ENCODE peak calls at places on chromosomes 6 and 20, in five cellular contexts. One of them, this sample, is unnamed.

GRCh38 chr6:13591205-13591921 is 17.0 kb downstream of the SIRT5 start:
- DNase-seq in AG10803: no peak
- DNase-seq in HFF-Myc: no peak
- DNase-seq in kidney: no peak
- DNase-seq in glutamatergic neuron: no peak
- DNase-seq in this sample: no peak

GRCh38 chr20:41697861-41698559 is 79.8 kb upstream of the CHD6 start:
- DNase-seq in AG10803: peak
- DNase-seq in glutamatergic neuron: no peak
- DNase-seq in kidney: no peak
- DNase-seq in HFF-Myc: no peak
- DNase-seq in this sample: no peak

GRCh38 chr6:13722880-13723279 is 11.2 kb upstream of the RANBP9 start:
- DNase-seq in AG10803: no peak
- DNase-seq in glutamatergic neuron: no peak
- DNase-seq in HFF-Myc: no peak
- DNase-seq in kidney: no peak
- DNase-seq in this sample: no peak

GRCh38 chr20:61982240-61982950 is 83.3 kb downstream of the TAF4 start:
- DNase-seq in glutamatergic neuron: no peak
- DNase-seq in kidney: no peak
- DNase-seq in AG10803: no peak
- DNase-seq in HFF-Myc: no peak
- DNase-seq in this sample: no peak

GRCh38 chr20:41058007-41058673 is 29.5 kb downstream of the TOP1 start:
- DNase-seq in HFF-Myc: peak
- DNase-seq in AG10803: peak
- DNase-seq in kidney: no peak
- DNase-seq in glutamatergic neuron: no peak
- DNase-seq in this sample: no peak

GRCh38 chr6:43934803-43935602 is 165.0 kb downstream of the VEGFA start:
- DNase-seq in AG10803: no peak
- DNase-seq in glutamatergic neuron: no peak
- DNase-seq in kidney: peak
- DNase-seq in HFF-Myc: no peak
- DNase-seq in this sample: no peak

GRCh38 chr6:16793828-16794412 is 32.7 kb upstream of the ATXN1 start:
- DNase-seq in HFF-Myc: no peak
- DNase-seq in AG10803: no peak
- DNase-seq in kidney: no peak
- DNase-seq in glutamatergic neuron: no peak
- DNase-seq in this sample: no peak

GRCh38 chr20:11063459-11063858 is 389.7 kb upstream of the JAG1 start:
- DNase-seq in kidney: no peak
- DNase-seq in AG10803: no peak
- DNase-seq in HFF-Myc: no peak
- DNase-seq in glutamatergic neuron: no peak
- DNase-seq in this sample: no peak

GRCh38 chr6:133632206-133632605 is 256.7 kb upstream of the TCF21 start:
- DNase-seq in glutamatergic neuron: no peak
- DNase-seq in AG10803: peak
- DNase-seq in kidney: no peak
- DNase-seq in HFF-Myc: no peak
- DNase-seq in this sample: no peak

GRCh38 chr6:77457720-77458349 is 5.5 kb downstream of the HTR1B start:
- DNase-seq in glutamatergic neuron: peak
- DNase-seq in AG10803: peak
- DNase-seq in HFF-Myc: peak
- DNase-seq in kidney: no peak
- DNase-seq in this sample: peak

GRCh38 chr6:209432-210103 is 82.7 kb upstream of the DUSP22 start:
- DNase-seq in AG10803: no peak
- DNase-seq in kidney: no peak
- DNase-seq in HFF-Myc: no peak
- DNase-seq in glutamatergic neuron: no peak
- DNase-seq in this sample: no peak

GRCh38 chr6:41174610-41175009 is 11.7 kb upstream of the TREM2 start:
- DNase-seq in AG10803: no peak
- DNase-seq in glutamatergic neuron: no peak
- DNase-seq in kidney: no peak
- DNase-seq in HFF-Myc: no peak
- DNase-seq in this sample: no peak

GRCh38 chr6:161138545-161139303 is 135.1 kb downstream of the AGPAT4 start:
- DNase-seq in kidney: no peak
- DNase-seq in AG10803: no peak
- DNase-seq in HFF-Myc: no peak
- DNase-seq in glutamatergic neuron: no peak
- DNase-seq in this sample: no peak

GRCh38 chr6:26225848-26226590 is 138.8 kb downstream of the HFE start:
- DNase-seq in kidney: no peak
- DNase-seq in HFF-Myc: no peak
- DNase-seq in AG10803: no peak
- DNase-seq in glutamatergic neuron: no peak
- DNase-seq in this sample: no peak

GRCh38 chr6:139112561-139112960 is 22.3 kb upstream of the HECA start:
- DNase-seq in glutamatergic neuron: no peak
- DNase-seq in HFF-Myc: no peak
- DNase-seq in AG10803: no peak
- DNase-seq in kidney: no peak
- DNase-seq in this sample: no peak

GRCh38 chr20:47318596-47319516 is 37.6 kb downstream of the ZMYND8 start:
- DNase-seq in HFF-Myc: no peak
- DNase-seq in kidney: peak
- DNase-seq in AG10803: peak
- DNase-seq in glutamatergic neuron: peak
- DNase-seq in this sample: peak

GRCh38 chr6:129748212-129748900 is 38.4 kb upstream of the ARHGAP18 start:
- DNase-seq in AG10803: peak
- DNase-seq in glutamatergic neuron: no peak
- DNase-seq in HFF-Myc: no peak
- DNase-seq in kidney: no peak
- DNase-seq in this sample: no peak

GRCh38 chr20:43972692-43973091 is 58.0 kb downstream of the TOX2 start:
- DNase-seq in HFF-Myc: no peak
- DNase-seq in AG10803: no peak
- DNase-seq in glutamatergic neuron: no peak
- DNase-seq in kidney: no peak
- DNase-seq in this sample: no peak

DNA sequence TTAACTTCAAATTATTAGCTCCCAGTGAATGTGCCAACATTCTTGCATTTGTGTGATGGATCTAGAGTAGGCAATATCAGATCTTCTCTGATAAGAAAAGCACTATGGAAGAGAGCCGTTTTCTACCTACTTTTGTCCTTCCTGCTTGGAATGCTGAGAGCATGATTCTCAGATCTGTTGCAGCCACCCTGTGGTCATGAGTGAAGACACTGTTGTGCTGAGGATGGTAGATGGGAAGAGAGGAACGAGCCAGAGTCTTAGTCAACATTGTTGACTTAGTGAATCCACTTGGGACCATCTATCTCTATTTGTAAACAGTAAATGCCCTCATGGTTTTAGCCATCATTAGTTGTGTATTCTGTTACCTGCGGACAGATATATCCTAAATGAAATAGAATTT is 202.6 kb downstream of the CD109 start:
- DNase-seq in HFF-Myc: no peak
- DNase-seq in glutamatergic neuron: no peak
- DNase-seq in AG10803: peak
- DNase-seq in kidney: no peak
- DNase-seq in this sample: no peak
- TF ChIP-seq CTCF in HFF-Myc: no peak
- TF ChIP-seq CTCF in glutamatergic neuron: no peak
- TF ChIP-seq CTCF in AG10803: peak
- TF ChIP-seq CTCF in kidney: no peak
- TF ChIP-seq CTCF in this sample: no peak

GRCh38 chr6:106363401-106364138 is 3.1 kb downstream of the CRYBG1 start:
- DNase-seq in glutamatergic neuron: no peak
- DNase-seq in kidney: no peak
- DNase-seq in AG10803: peak
- DNase-seq in HFF-Myc: no peak
- DNase-seq in this sample: no peak

GRCh38 chr6:106356382-106356781 is 4.1 kb upstream of the CRYBG1 start:
- DNase-seq in glutamatergic neuron: no peak
- DNase-seq in AG10803: peak
- DNase-seq in kidney: no peak
- DNase-seq in HFF-Myc: no peak
- DNase-seq in this sample: no peak

GRCh38 chr6:106360989-106361430 is 493 bp downstream of the CRYBG1 start:
- DNase-seq in AG10803: no peak
- DNase-seq in HFF-Myc: no peak
- DNase-seq in kidney: peak
- DNase-seq in glutamatergic neuron: peak
- DNase-seq in this sample: peak

GRCh38 chr6:106359989-106360409 is 518 bp upstream of the CRYBG1 start:
- DNase-seq in HFF-Myc: no peak
- DNase-seq in glutamatergic neuron: no peak
- DNase-seq in kidney: no peak
- DNase-seq in AG10803: no peak
- DNase-seq in this sample: no peak

DNA sequence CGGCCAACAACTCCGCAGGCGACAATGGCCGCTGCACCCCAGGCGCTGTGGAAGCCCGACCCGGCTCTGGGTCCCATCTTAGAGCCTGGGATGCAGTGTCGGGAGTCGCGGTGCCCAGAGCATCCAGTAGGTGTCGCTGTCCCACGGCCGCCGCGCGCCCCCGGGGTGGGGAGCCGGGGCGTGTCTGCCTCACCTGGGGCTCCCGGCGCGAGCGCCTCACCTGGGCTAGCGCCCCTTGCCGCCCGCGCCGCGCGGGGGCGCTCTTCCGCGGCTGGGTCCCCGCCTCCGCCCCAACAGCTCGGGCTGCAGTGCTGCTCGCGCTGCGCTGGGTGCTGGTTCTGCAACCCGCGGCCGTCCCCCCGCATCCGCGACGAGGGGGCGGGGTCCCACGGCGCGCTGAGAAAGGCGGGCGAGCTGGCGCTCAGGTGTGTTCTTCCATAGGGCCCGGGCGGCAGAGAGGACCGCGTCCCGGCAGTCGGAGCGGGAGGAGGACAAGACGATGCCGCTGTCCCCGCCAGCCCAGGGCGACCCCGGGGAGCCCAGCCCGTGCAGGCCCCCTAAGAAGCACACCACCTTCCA is at the start of gene CRYBG1:
- DNase-seq in kidney: peak
- DNase-seq in HFF-Myc: no peak
- DNase-seq in glutamatergic neuron: peak
- DNase-seq in AG10803: no peak
- DNase-seq in this sample: peak
- TF ChIP-seq CTCF in kidney: peak
- TF ChIP-seq CTCF in HFF-Myc: peak
- TF ChIP-seq CTCF in glutamatergic neuron: peak
- TF ChIP-seq CTCF in AG10803: peak
- TF ChIP-seq CTCF in this sample: peak

GRCh38 chr20:37897008-37897548 is 5.8 kb upstream of the VSTM2L start:
- DNase-seq in AG10803: no peak
- DNase-seq in HFF-Myc: no peak
- DNase-seq in glutamatergic neuron: peak
- DNase-seq in kidney: no peak
- DNase-seq in this sample: peak
- TF ChIP-seq CTCF in AG10803: peak
- TF ChIP-seq CTCF in HFF-Myc: peak
- TF ChIP-seq CTCF in glutamatergic neuron: peak
- TF ChIP-seq CTCF in kidney: no peak
- TF ChIP-seq CTCF in this sample: peak

GRCh38 chr6:48764261-48764660 is 653.3 kb upstream of the PTCHD4 start:
- DNase-seq in HFF-Myc: no peak
- DNase-seq in glutamatergic neuron: no peak
- DNase-seq in kidney: no peak
- DNase-seq in AG10803: no peak
- DNase-seq in this sample: no peak

GRCh38 chr6:48766349-48766748 is 655.4 kb upstream of the PTCHD4 start:
- DNase-seq in kidney: no peak
- DNase-seq in AG10803: peak
- DNase-seq in HFF-Myc: no peak
- DNase-seq in glutamatergic neuron: no peak
- DNase-seq in this sample: no peak

GRCh38 chr6:48765352-48765961 is 654.5 kb upstream of the PTCHD4 start:
- DNase-seq in HFF-Myc: peak
- DNase-seq in AG10803: peak
- DNase-seq in glutamatergic neuron: peak
- DNase-seq in kidney: peak
- DNase-seq in this sample: peak
- TF ChIP-seq CTCF in HFF-Myc: peak
- TF ChIP-seq CTCF in AG10803: peak
- TF ChIP-seq CTCF in glutamatergic neuron: peak
- TF ChIP-seq CTCF in kidney: peak
- TF ChIP-seq CTCF in this sample: peak

DNA sequence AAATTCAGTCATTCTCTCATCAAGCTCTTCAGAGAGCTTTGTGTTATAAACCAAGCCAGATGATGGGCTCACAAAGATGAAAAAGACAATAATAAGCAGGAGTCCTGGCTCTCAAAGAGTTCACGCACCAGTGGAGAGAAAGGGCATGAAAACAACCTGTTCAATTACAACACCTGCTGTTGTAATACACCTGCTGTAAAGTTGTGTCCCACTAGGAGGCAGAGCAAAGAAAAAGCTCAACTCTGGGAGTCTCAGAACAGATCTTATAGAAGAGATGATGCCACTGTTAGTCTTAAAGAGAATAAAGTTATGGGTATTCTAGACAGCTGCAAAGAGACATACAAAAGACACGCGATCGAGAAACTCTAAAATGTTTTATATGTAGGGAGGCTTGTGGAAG is 100.6 kb downstream of the DCDC2 start:
- DNase-seq in HFF-Myc: no peak
- DNase-seq in glutamatergic neuron: no peak
- DNase-seq in kidney: no peak
- DNase-seq in AG10803: no peak
- DNase-seq in this sample: no peak
- TF ChIP-seq CTCF in HFF-Myc: no peak
- TF ChIP-seq CTCF in glutamatergic neuron: no peak
- TF ChIP-seq CTCF in kidney: peak
- TF ChIP-seq CTCF in AG10803: no peak
- TF ChIP-seq CTCF in this sample: peak

GRCh38 chr6:123997223-123997622 is 193.6 kb downstream of the NKAIN2 start:
- DNase-seq in glutamatergic neuron: no peak
- DNase-seq in AG10803: no peak
- DNase-seq in kidney: no peak
- DNase-seq in HFF-Myc: no peak
- DNase-seq in this sample: no peak

GRCh38 chr6:123994168-123994567 is 190.5 kb downstream of the NKAIN2 start:
- DNase-seq in HFF-Myc: no peak
- DNase-seq in AG10803: no peak
- DNase-seq in glutamatergic neuron: no peak
- DNase-seq in kidney: no peak
- DNase-seq in this sample: no peak

GRCh38 chr6:123994891-123995635 is 191.4 kb downstream of the NKAIN2 start:
- DNase-seq in kidney: no peak
- DNase-seq in glutamatergic neuron: no peak
- DNase-seq in AG10803: no peak
- DNase-seq in HFF-Myc: no peak
- DNase-seq in this sample: no peak
- TF ChIP-seq CTCF in kidney: no peak
- TF ChIP-seq CTCF in glutamatergic neuron: no peak
- TF ChIP-seq CTCF in AG10803: no peak
- TF ChIP-seq CTCF in HFF-Myc: no peak
- TF ChIP-seq CTCF in this sample: no peak

DNA sequence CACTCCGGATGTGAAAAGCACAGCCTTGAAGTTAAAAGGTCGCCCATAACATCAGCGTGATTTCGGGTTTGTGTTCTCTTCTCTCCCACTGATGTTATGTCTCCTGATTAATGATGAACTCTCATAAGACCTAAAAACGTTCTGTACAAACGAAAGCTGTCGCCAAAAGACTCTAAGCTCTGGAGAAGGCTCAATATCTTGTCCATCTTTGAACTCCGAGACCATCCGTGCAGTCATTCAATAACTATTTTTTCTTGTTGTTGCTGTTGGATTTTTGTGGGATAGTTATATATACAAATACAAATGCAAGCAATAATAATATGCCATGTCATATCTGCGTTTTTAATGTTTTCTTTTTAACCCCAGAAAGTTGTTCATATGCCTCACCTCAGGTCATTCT is 291.8 kb upstream of the MARCKS start:
- DNase-seq in kidney: no peak
- DNase-seq in HFF-Myc: no peak
- DNase-seq in glutamatergic neuron: no peak
- DNase-seq in AG10803: peak
- DNase-seq in this sample: no peak
- TF ChIP-seq CTCF in kidney: no peak
- TF ChIP-seq CTCF in HFF-Myc: no peak
- TF ChIP-seq CTCF in glutamatergic neuron: no peak
- TF ChIP-seq CTCF in AG10803: no peak
- TF ChIP-seq CTCF in this sample: no peak